ENCODE peak calls at places on chromosome 19, in seven cellular contexts. F, D, H, N, M, O and Y are unnamed samples. For H3K36me3, the result is how much of the 10 kb centered on the place peaks cover.

GRCh38 chr19:6127716-6128335 is 7.6 kb upstream of the ACSBG2 start:
- DNase-seq in H (no peak), O (no peak), N (peak), F (no peak), D (no peak), M (no peak), Y (no peak)

GRCh38 chr19:49130325-49130724 is 11.0 kb downstream of the PPFIA3 start:
- DNase-seq in H (no peak), M (no peak), F (no peak), O (no peak), N (no peak), D (no peak), Y (no peak)

GRCh38 chr19:3017923-3018322 is 11.2 kb downstream of the TLE2 start:
- DNase-seq in N (no peak), O (no peak), F (no peak), D (no peak), H (no peak), M (no peak), Y (no peak)

GRCh38 chr19:1991018-1991390 is 24.5 kb downstream of the BTBD2 start:
- DNase-seq in N (no peak), O (no peak), H (no peak), D (no peak), F (no peak), M (no peak), Y (no peak)

GRCh38 chr19:45782162-45782623 is at the start of gene DMPK:
- DNase-seq in D (no peak), H (no peak), F (no peak), N (no peak), O (peak), M (no peak), Y (no peak)

GRCh38 chr19:39438270-39438934 is 2.7 kb upstream of the RPS16 start:
- DNase-seq in F (no peak), O (no peak), D (no peak), M (peak), N (peak), H (no peak), Y (no peak)

GRCh38 chr19:5655412-5655811 is 24.9 kb downstream of the MICOS13 start:
- DNase-seq in D (no peak), O (no peak), F (no peak), H (no peak), N (no peak), M (no peak), Y (no peak)

GRCh38 chr19:46068345-46069258 is 27.8 kb upstream of the IGFL4 start:
- DNase-seq in D (no peak), F (peak), H (no peak), M (peak), N (peak), O (no peak), Y (no peak)

GRCh38 chr19:6172074-6172863 is 36.8 kb downstream of the ACSBG2 start:
- DNase-seq in H (no peak), O (no peak), F (no peak), M (no peak), N (no peak), D (no peak), Y (no peak)

GRCh38 chr19:38898788-38899446 is 501 bp downstream of the SIRT2 start:
- DNase-seq in F (no peak), D (no peak), M (no peak), H (peak), O (no peak), N (peak), Y (peak)

GRCh38 chr19:35142531-35143230 is 374 bp upstream of the FXYD7 start:
- DNase-seq in H (no peak), N (no peak), F (peak), D (no peak), M (no peak), O (peak), Y (peak)

GRCh38 chr19:52473655-52474350 is 20.4 kb downstream of the ZNF578 start:
- DNase-seq in F (no peak), D (no peak), O (no peak), H (no peak), N (no peak), M (no peak), Y (no peak)

GRCh38 chr19:3836887-3837286 is 32.0 kb downstream of the ZFR2 start:
- DNase-seq in M (no peak), D (no peak), O (no peak), F (no peak), H (no peak), N (no peak), Y (no peak)

GRCh38 chr19:12833747-12834417 is 497 bp downstream of the RTBDN start:
- DNase-seq in M (no peak), O (no peak), N (no peak), F (peak), D (no peak), H (no peak), Y (peak)

GRCh38 chr19:29259153-29259552 is 46.2 kb upstream of the UQCRFS1 start:
- DNase-seq in H (no peak), M (no peak), D (no peak), O (no peak), F (no peak), N (no peak), Y (no peak)

GRCh38 chr19:11018743-11019142 is 57.9 kb downstream of the SMARCA4 start:
- DNase-seq in M (no peak), O (no peak), N (no peak), D (no peak), H (no peak), F (no peak), Y (no peak)

GRCh38 chr19:11020423-11020822 is 59.6 kb downstream of the SMARCA4 start:
- DNase-seq in M (no peak), F (no peak), O (no peak), H (no peak), N (no peak), D (no peak), Y (no peak)

GRCh38 chr19:11020982-11021759 is 60.3 kb downstream of the SMARCA4 start:
- DNase-seq in O (no peak), H (no peak), M (no peak), F (no peak), N (no peak), D (no peak), Y (no peak)

GRCh38 chr19:11019262-11019661 is 58.4 kb downstream of the SMARCA4 start:
- DNase-seq in O (no peak), D (no peak), H (no peak), M (no peak), N (no peak), F (no peak), Y (no peak)

GRCh38 chr19:11019824-11020223 is 59.0 kb downstream of the SMARCA4 start:
- DNase-seq in D (no peak), O (no peak), N (no peak), M (no peak), H (no peak), F (no peak), Y (no peak)
- H3K36me3 ChIP-seq in D (half or more), O (under half), N (half or more), M (half or more), H (half or more), F (half or more), Y (half or more)

GRCh38 chr19:19338082-19338481 is 17.5 kb downstream of the MAU2 start:
- DNase-seq in D (no peak), M (no peak), N (peak), F (no peak), H (no peak), O (no peak), Y (no peak)
- H3K36me3 ChIP-seq in D (half or more), M (under half), N (half or more), F (under half), H (half or more), O (under half), Y (half or more)

GRCh38 chr19:964761-965694 is 19.1 kb upstream of the WDR18 start:
- DNase-seq in H (no peak), O (no peak), D (no peak), F (peak), N (peak), M (no peak), Y (no peak)
- H3K36me3 ChIP-seq in H (half or more), O (under half), D (half or more), F (under half), N (half or more), M (under half), Y (half or more)

GRCh38 chr19:17113127-17113785 is 37.7 kb downstream of the MYO9B start:
- DNase-seq in O (no peak), M (no peak), D (no peak), F (no peak), H (no peak), N (no peak), Y (no peak)
- H3K36me3 ChIP-seq in O (under half), M (under half), D (under half), F (under half), H (under half), N (under half), Y (under half)

GRCh38 chr19:18141031-18141430 is 11.9 kb upstream of the PIK3R2 start:
- DNase-seq in F (no peak), D (no peak), M (no peak), N (no peak), O (no peak), H (no peak), Y (no peak)
- H3K36me3 ChIP-seq in F (under half), D (half or more), M (under half), N (under half), O (under half), H (under half), Y (under half)

DNA sequence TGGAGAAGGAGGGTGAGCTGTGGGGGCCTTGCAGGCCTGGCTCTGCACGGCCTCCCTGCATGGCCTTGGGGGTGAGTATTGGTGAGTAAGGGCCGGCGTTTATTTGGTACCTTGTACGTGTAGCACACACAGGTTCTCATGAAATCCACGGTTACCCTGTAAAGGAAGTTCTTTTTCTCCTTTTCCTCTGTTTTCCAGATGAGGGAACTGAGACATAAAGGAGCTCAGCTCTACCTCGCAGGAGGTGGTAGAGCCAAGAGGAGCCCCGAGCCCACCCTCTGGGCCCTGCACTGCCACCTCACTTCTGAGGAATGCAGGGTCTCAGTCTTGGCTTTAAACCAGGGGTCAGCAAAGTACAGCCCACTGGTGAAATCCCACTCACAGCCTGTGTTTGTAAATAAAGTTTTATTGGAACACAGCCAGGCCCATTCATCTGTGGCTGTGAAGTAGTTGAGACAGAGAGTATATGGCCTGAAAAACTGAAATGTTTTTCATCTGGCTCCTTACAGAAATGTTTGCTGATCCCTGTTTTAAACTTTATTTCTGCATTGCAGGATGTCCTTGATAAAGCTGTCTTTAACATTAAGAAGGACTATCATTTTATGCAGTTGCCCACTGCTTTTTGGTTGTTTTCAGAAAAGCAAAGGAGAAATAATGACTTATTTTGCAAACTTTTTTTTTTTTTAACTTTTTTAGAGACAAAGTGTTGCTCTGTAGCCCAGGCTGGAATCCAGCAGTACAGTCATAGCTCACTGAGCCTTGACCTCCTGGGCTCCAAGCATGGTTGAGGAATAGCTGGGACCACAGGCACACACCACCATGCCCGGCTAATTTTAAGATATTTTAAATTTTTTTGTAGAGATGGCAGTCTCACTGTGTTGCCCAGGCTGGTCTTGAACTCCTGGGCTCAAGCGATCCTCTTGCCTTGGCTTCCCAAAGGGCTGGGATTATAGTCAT is 6.4 kb downstream of the EPN1 start:
- DNase-seq in H (no peak), F (no peak), N (peak), D (no peak), O (no peak), M (no peak), Y (no peak)
- H3K36me3 ChIP-seq in H (under half), F (under half), N (half or more), D (half or more), O (under half), M (under half), Y (half or more)

GRCh38 chr19:53597023-53597422 is 34.8 kb upstream of the DPRX start:
- DNase-seq in O (no peak), H (no peak), M (peak), F (no peak), D (no peak), N (no peak), Y (no peak)

GRCh38 chr19:53600217-53600616 is 31.6 kb upstream of the DPRX start:
- DNase-seq in D (no peak), O (no peak), N (no peak), M (no peak), F (no peak), H (no peak), Y (no peak)

GRCh38 chr19:53596056-53596455 is 35.7 kb upstream of the DPRX start:
- DNase-seq in N (no peak), O (no peak), F (no peak), D (no peak), H (no peak), M (no peak), Y (no peak)

GRCh38 chr19:53595510-53595867 is 36.3 kb upstream of the DPRX start:
- DNase-seq in H (no peak), N (no peak), O (no peak), M (no peak), D (no peak), F (no peak), Y (no peak)

GRCh38 chr19:53598361-53598760 is 33.4 kb upstream of the DPRX start:
- DNase-seq in O (no peak), D (no peak), F (no peak), H (no peak), M (no peak), N (no peak), Y (no peak)
- H3K36me3 ChIP-seq in O (under half), D (under half), F (under half), H (under half), M (under half), N (under half), Y (under half)